ENCODE peak calls at places on chromosomes 5 and 9, in nine cellular contexts. A is PC-9; I is heart right ventricle; H is A549; U is ascending aorta; X is body of pancreas; M is kidney epithelial cell; W is CD8-positive, alpha-beta T cell; Q is lower lobe of right lung. P is an unnamed sample.

GRCh38 chr9:79257671-79258410 is 313.9 kb upstream of the TLE4 start:
- DNase-seq in A (no peak), I (no peak), H (no peak), U (no peak), X (no peak), M (no peak), W (no peak), Q (no peak), P (no peak)

GRCh38 chr5:76831108-76831447 is 12.2 kb downstream of the F2RL1 start:
- DNase-seq in A (peak), I (no peak), H (no peak), U (no peak), X (peak), M (peak), W (no peak), Q (no peak), P (no peak)

GRCh38 chr5:111146053-111146452 is 53.9 kb downstream of the WDR36 start:
- DNase-seq in A (no peak), I (no peak), H (no peak), U (no peak), X (no peak), M (no peak), W (no peak), Q (no peak), P (no peak)

GRCh38 chr5:143495823-143496275 is 92.4 kb upstream of the NR3C1 start:
- DNase-seq in A (no peak), I (peak), H (peak), U (no peak), X (no peak), M (no peak), W (no peak), Q (no peak), P (no peak)

GRCh38 chr9:133934512-133935221 is 57.5 kb downstream of the VAV2 start:
- DNase-seq in A (no peak), I (peak), H (no peak), U (no peak), X (no peak), M (no peak), W (no peak), Q (no peak), P (no peak)

GRCh38 chr5:103139264-103139865 is 19.3 kb downstream of the PPIP5K2 start:
- DNase-seq in A (peak), I (peak), H (peak), U (no peak), X (peak), M (peak), W (peak), Q (peak), P (no peak)

GRCh38 chr5:1985781-1986180 is 103.1 kb upstream of the IRX4 start:
- DNase-seq in A (no peak), I (no peak), H (no peak), U (no peak), X (no peak), M (no peak), W (no peak), Q (no peak), P (no peak)

GRCh38 chr5:149040421-149040820 is 22.4 kb downstream of the SH3TC2 start:
- DNase-seq in A (no peak), I (peak), H (no peak), U (no peak), X (no peak), M (no peak), W (no peak), Q (no peak), P (no peak)

GRCh38 chr5:109888980-109889379 is 199.3 kb downstream of the MAN2A1 start:
- DNase-seq in A (no peak), I (no peak), H (no peak), U (no peak), X (no peak), M (no peak), W (no peak), Q (no peak), P (no peak)

GRCh38 chr5:120994112-120994511 is 530.0 kb downstream of the PRR16 start:
- DNase-seq in A (no peak), I (no peak), H (no peak), U (no peak), X (no peak), M (no peak), W (no peak), Q (no peak), P (no peak)

GRCh38 chr9:72633966-72634365 is 112.6 kb downstream of the TMC1 start:
- DNase-seq in A (no peak), I (peak), H (no peak), U (no peak), X (no peak), M (no peak), W (no peak), Q (no peak), P (no peak)

GRCh38 chr9:91422832-91423711 is 560 bp downstream of the NFIL3 start:
- DNase-seq in A (peak), I (peak), H (peak), U (peak), X (peak), M (no peak), W (peak), Q (peak), P (no peak)

GRCh38 chr9:87643778-87644570 is 81.9 kb upstream of the CTSL start:
- DNase-seq in A (no peak), I (no peak), H (no peak), U (no peak), X (no peak), M (no peak), W (no peak), Q (no peak), P (no peak)

GRCh38 chr9:87643111-87643650 is 82.7 kb upstream of the CTSL start:
- DNase-seq in A (no peak), I (no peak), H (no peak), U (no peak), X (no peak), M (no peak), W (no peak), Q (no peak), P (no peak)

GRCh38 chr9:87640385-87640795 is 85.5 kb upstream of the CTSL start:
- DNase-seq in A (peak), I (peak), H (no peak), U (no peak), X (peak), M (peak), W (no peak), Q (no peak), P (no peak)

GRCh38 chr9:87641067-87641466 is 84.9 kb upstream of the CTSL start:
- DNase-seq in A (no peak), I (no peak), H (no peak), U (no peak), X (peak), M (no peak), W (no peak), Q (no peak), P (no peak)

GRCh38 chr9:87642330-87643110 is 83.4 kb upstream of the CTSL start:
- DNase-seq in A (no peak), I (no peak), H (no peak), U (no peak), X (no peak), M (no peak), W (no peak), Q (no peak), P (no peak)
- TF ChIP-seq CTCF in A (no peak), I (no peak), H (no peak), U (no peak), X (no peak), M (no peak), W (no peak), Q (no peak), P (no peak)

GRCh38 chr9:20604561-20604960 is 17.7 kb downstream of the MLLT3 start:
- DNase-seq in A (no peak), I (no peak), H (no peak), U (no peak), X (no peak), M (no peak), W (no peak), Q (no peak), P (no peak)
- H3K4me3 ChIP-seq in A (no peak), I (peak), H (peak), U (no peak), X (no peak), M (no peak), W (no peak), Q (peak), P (peak)

GRCh38 chr5:83387041-83387440 is 84.5 kb upstream of the VCAN start:
- DNase-seq in A (no peak), I (no peak), H (peak), U (no peak), X (no peak), M (no peak), W (no peak), Q (no peak), P (no peak)

GRCh38 chr5:83388608-83389007 is 82.9 kb upstream of the VCAN start:
- DNase-seq in A (no peak), I (no peak), H (peak), U (no peak), X (no peak), M (no peak), W (no peak), Q (no peak), P (no peak)

DNA sequence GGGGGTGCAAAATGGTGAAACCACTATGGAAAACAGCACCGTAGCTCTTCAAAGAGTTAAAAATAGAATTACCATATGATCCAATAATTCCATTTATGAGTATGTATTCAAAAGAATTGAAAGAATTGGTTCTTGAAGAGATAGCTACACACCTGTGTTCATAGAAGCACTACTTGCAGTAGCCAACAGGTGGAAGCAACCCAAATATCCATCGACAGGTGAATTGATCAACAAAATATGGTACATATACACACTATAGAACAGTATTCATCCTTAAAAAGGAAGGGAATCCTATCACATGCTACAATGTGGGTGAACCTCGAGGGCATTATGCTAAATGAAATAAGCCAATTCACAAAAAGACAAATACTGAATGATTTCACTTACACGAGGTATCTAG is 85.7 kb upstream of the VCAN start:
- DNase-seq in A (no peak), I (no peak), H (no peak), U (no peak), X (no peak), M (no peak), W (no peak), Q (no peak), P (no peak)
- TF ChIP-seq CTCF in A (no peak), I (no peak), H (no peak), U (no peak), X (no peak), M (no peak), W (no peak), Q (no peak), P (no peak)

GRCh38 chr9:95833549-95834178 is 41.8 kb upstream of the ERCC6L2 start:
- DNase-seq in A (no peak), I (no peak), H (no peak), U (no peak), X (no peak), M (no peak), W (no peak), Q (no peak), P (no peak)
- H3K4me3 ChIP-seq in A (no peak), I (no peak), H (no peak), U (no peak), X (no peak), M (no peak), W (no peak), Q (no peak), P (no peak)

GRCh38 chr5:21236896-21237830 is 1249.2 kb upstream of the CDH18 start:
- DNase-seq in A (no peak), I (no peak), H (no peak), U (no peak), X (no peak), M (peak), W (no peak), Q (no peak), P (no peak)
- TF ChIP-seq CTCF in A (no peak), I (no peak), H (no peak), U (no peak), X (no peak), M (no peak), W (no peak), Q (no peak), P (no peak)

GRCh38 chr9:136763649-136764035 is 676 bp downstream of the LCN15 start:
- DNase-seq in A (no peak), I (no peak), H (no peak), U (no peak), X (no peak), M (no peak), W (no peak), Q (no peak), P (no peak)

GRCh38 chr9:136762221-136762691 is 2.1 kb downstream of the LCN15 start:
- DNase-seq in A (no peak), I (no peak), H (no peak), U (no peak), X (no peak), M (no peak), W (no peak), Q (peak), P (no peak)

GRCh38 chr9:136762915-136763648 is 1.2 kb downstream of the LCN15 start:
- DNase-seq in A (peak), I (peak), H (peak), U (no peak), X (peak), M (no peak), W (no peak), Q (peak), P (no peak)

GRCh38 chr9:136764301-136764891 is at the start of gene LCN15:
- DNase-seq in A (no peak), I (no peak), H (no peak), U (no peak), X (no peak), M (no peak), W (no peak), Q (no peak), P (no peak)

DNA sequence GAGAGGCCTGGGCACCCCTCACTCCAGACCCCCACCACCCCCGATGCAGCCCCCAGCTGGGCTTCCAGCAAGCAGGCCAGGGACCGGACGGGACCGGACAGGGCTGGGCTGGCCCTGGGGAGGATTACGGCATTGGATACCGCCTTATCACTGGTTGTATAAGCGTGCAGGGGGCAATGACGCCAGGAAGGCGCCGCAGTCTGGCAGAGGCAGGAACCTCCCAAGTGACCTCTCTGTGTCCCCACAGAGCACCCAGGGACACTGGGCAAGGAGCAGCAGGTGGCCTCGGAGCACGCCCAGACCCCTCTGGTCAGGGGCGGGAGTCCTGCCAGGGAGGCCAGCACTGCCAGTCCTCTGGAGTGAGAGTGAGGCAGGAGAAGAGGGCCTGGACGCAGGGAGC is 723 bp upstream of the LCN15 start:
- DNase-seq in A (no peak), I (peak), H (no peak), U (no peak), X (no peak), M (no peak), W (no peak), Q (no peak), P (no peak)
- H3K4me3 ChIP-seq in A (no peak), I (no peak), H (no peak), U (no peak), X (no peak), M (no peak), W (no peak), Q (no peak), P (no peak)

GRCh38 chr5:32174011-32174866 is at the start of gene GOLPH3:
- DNase-seq in A (peak), I (peak), H (peak), U (peak), X (peak), M (no peak), W (peak), Q (peak), P (peak)
- TF ChIP-seq CTCF in A (no peak), I (no peak), H (no peak), U (peak), X (peak), M (no peak), W (no peak), Q (peak), P (peak)

P was measured in GM12864.